ENCODE peak calls at places on chromosome 7, in eight cellular contexts. One of them, this sample, is unnamed.
A peak's percentile ranks its signal among the peaks of the same experiment; 100 is the strongest.

GRCh38 chr7:38796636-38797501 is 112.1 kb downstream of the VPS41 start:
- DNase-seq in A549: peak; percentile 58
- DNase-seq in right lobe of liver: no peak
- DNase-seq in stomach: peak; percentile 57
- DNase-seq in sigmoid colon: no peak
- DNase-seq in HepG2: peak; percentile 46
- DNase-seq in IMR-90: peak; percentile 67
- DNase-seq in breast epithelium: peak; percentile 27
- DNase-seq in this sample: peak; percentile 29

GRCh38 chr7:21763818-21764217 is 181.9 kb downstream of the CDCA7L start:
- DNase-seq in A549: no peak
- DNase-seq in right lobe of liver: no peak
- DNase-seq in stomach: no peak
- DNase-seq in sigmoid colon: no peak
- DNase-seq in HepG2: no peak
- DNase-seq in IMR-90: no peak
- DNase-seq in breast epithelium: no peak
- DNase-seq in this sample: no peak

GRCh38 chr7:92873776-92874175 is 37.4 kb upstream of the CDK6 start:
- DNase-seq in A549: no peak
- DNase-seq in right lobe of liver: no peak
- DNase-seq in stomach: no peak
- DNase-seq in sigmoid colon: no peak
- DNase-seq in HepG2: no peak
- DNase-seq in IMR-90: no peak
- DNase-seq in breast epithelium: no peak
- DNase-seq in this sample: no peak

GRCh38 chr7:78284945-78285344 is 486.4 kb downstream of the PHTF2 start:
- DNase-seq in A549: no peak
- DNase-seq in right lobe of liver: no peak
- DNase-seq in stomach: no peak
- DNase-seq in sigmoid colon: no peak
- DNase-seq in HepG2: no peak
- DNase-seq in IMR-90: no peak
- DNase-seq in breast epithelium: no peak
- DNase-seq in this sample: no peak

GRCh38 chr7:102019461-102019860 is 202.0 kb downstream of the CUX1 start:
- DNase-seq in A549: no peak
- DNase-seq in right lobe of liver: peak; percentile 24
- DNase-seq in stomach: no peak
- DNase-seq in sigmoid colon: no peak
- DNase-seq in HepG2: no peak
- DNase-seq in IMR-90: no peak
- DNase-seq in breast epithelium: no peak
- DNase-seq in this sample: no peak

GRCh38 chr7:7639847-7640220 is 718 bp upstream of the UMAD1 start:
- DNase-seq in A549: peak; percentile 29
- DNase-seq in right lobe of liver: no peak
- DNase-seq in stomach: no peak
- DNase-seq in sigmoid colon: no peak
- DNase-seq in HepG2: peak; percentile 11
- DNase-seq in IMR-90: peak; percentile 2
- DNase-seq in breast epithelium: no peak
- DNase-seq in this sample: no peak

GRCh38 chr7:83161851-83162401 is 758 bp downstream of the PCLO start:
- DNase-seq in A549: no peak
- DNase-seq in right lobe of liver: no peak
- DNase-seq in stomach: no peak
- DNase-seq in sigmoid colon: no peak
- DNase-seq in HepG2: no peak
- DNase-seq in IMR-90: no peak
- DNase-seq in breast epithelium: no peak
- DNase-seq in this sample: no peak

GRCh38 chr7:152869041-152869676 is 109.6 kb downstream of the ACTR3B start:
- DNase-seq in A549: no peak
- DNase-seq in right lobe of liver: no peak
- DNase-seq in stomach: no peak
- DNase-seq in sigmoid colon: no peak
- DNase-seq in HepG2: no peak
- DNase-seq in IMR-90: no peak
- DNase-seq in breast epithelium: no peak
- DNase-seq in this sample: no peak

GRCh38 chr7:134758981-134759380 is 20.5 kb upstream of the CALD1 start:
- DNase-seq in A549: no peak
- DNase-seq in right lobe of liver: no peak
- DNase-seq in stomach: no peak
- DNase-seq in sigmoid colon: no peak
- DNase-seq in HepG2: no peak
- DNase-seq in IMR-90: no peak
- DNase-seq in breast epithelium: no peak
- DNase-seq in this sample: no peak

GRCh38 chr7:34727464-34727995 is 69.5 kb downstream of the NPSR1 start:
- DNase-seq in A549: no peak
- DNase-seq in right lobe of liver: no peak
- DNase-seq in stomach: no peak
- DNase-seq in sigmoid colon: no peak
- DNase-seq in HepG2: no peak
- DNase-seq in IMR-90: no peak
- DNase-seq in breast epithelium: no peak
- DNase-seq in this sample: no peak

GRCh38 chr7:139159900-139160675 is 50.6 kb upstream of the ZC3HAV1 start:
- DNase-seq in A549: no peak
- DNase-seq in right lobe of liver: no peak
- DNase-seq in stomach: no peak
- DNase-seq in sigmoid colon: no peak
- DNase-seq in HepG2: no peak
- DNase-seq in IMR-90: peak; percentile 2
- DNase-seq in breast epithelium: no peak
- DNase-seq in this sample: no peak

GRCh38 chr7:24756989-24757798 is at the start of gene GSDME:
- DNase-seq in A549: peak; percentile 68
- DNase-seq in right lobe of liver: peak; percentile 85
- DNase-seq in stomach: peak; percentile 46
- DNase-seq in sigmoid colon: peak; percentile 80
- DNase-seq in HepG2: peak; percentile 58
- DNase-seq in IMR-90: peak; percentile 59
- DNase-seq in breast epithelium: no peak
- DNase-seq in this sample: peak; percentile 94

GRCh38 chr7:44373418-44373740 is 48.0 kb upstream of the CAMK2B start:
- DNase-seq in A549: no peak
- DNase-seq in right lobe of liver: no peak
- DNase-seq in stomach: no peak
- DNase-seq in sigmoid colon: no peak
- DNase-seq in HepG2: no peak
- DNase-seq in IMR-90: no peak
- DNase-seq in breast epithelium: no peak
- DNase-seq in this sample: no peak

GRCh38 chr7:4861673-4862072 is at the start of gene PAPOLB:
- DNase-seq in A549: no peak
- DNase-seq in right lobe of liver: no peak
- DNase-seq in stomach: no peak
- DNase-seq in sigmoid colon: no peak
- DNase-seq in HepG2: no peak
- DNase-seq in IMR-90: no peak
- DNase-seq in breast epithelium: no peak
- DNase-seq in this sample: peak; percentile 86

GRCh38 chr7:129240119-129240815 is 15.4 kb downstream of the AHCYL2 start:
- DNase-seq in A549: no peak
- DNase-seq in right lobe of liver: no peak
- DNase-seq in stomach: no peak
- DNase-seq in sigmoid colon: no peak
- DNase-seq in HepG2: no peak
- DNase-seq in IMR-90: no peak
- DNase-seq in breast epithelium: no peak
- DNase-seq in this sample: no peak

GRCh38 chr7:6234384-6234783 is 38.0 kb downstream of the CYTH3 start:
- DNase-seq in A549: no peak
- DNase-seq in right lobe of liver: no peak
- DNase-seq in stomach: no peak
- DNase-seq in sigmoid colon: no peak
- DNase-seq in HepG2: no peak
- DNase-seq in IMR-90: no peak
- DNase-seq in breast epithelium: no peak
- DNase-seq in this sample: no peak

GRCh38 chr7:105219771-105220160 is 169.0 kb downstream of the SRPK2 start:
- DNase-seq in A549: peak; percentile 48
- DNase-seq in right lobe of liver: no peak
- DNase-seq in stomach: no peak
- DNase-seq in sigmoid colon: no peak
- DNase-seq in HepG2: no peak
- DNase-seq in IMR-90: peak; percentile 85
- DNase-seq in breast epithelium: no peak
- DNase-seq in this sample: no peak

GRCh38 chr7:130965515-130965914 is 231.5 kb upstream of the KLF14 start:
- DNase-seq in A549: no peak
- DNase-seq in right lobe of liver: no peak
- DNase-seq in stomach: no peak
- DNase-seq in sigmoid colon: no peak
- DNase-seq in HepG2: no peak
- DNase-seq in IMR-90: no peak
- DNase-seq in breast epithelium: no peak
- DNase-seq in this sample: no peak

GRCh38 chr7:6023974-6024435 is 7.2 kb upstream of the ANKRD61 start:
- DNase-seq in A549: no peak
- DNase-seq in right lobe of liver: no peak
- DNase-seq in stomach: no peak
- DNase-seq in sigmoid colon: no peak
- DNase-seq in HepG2: no peak
- DNase-seq in IMR-90: no peak
- DNase-seq in breast epithelium: no peak
- DNase-seq in this sample: no peak

GRCh38 chr7:116977172-116977571 is 23.9 kb downstream of the ST7 start:
- DNase-seq in A549: no peak
- DNase-seq in right lobe of liver: no peak
- DNase-seq in stomach: no peak
- DNase-seq in sigmoid colon: no peak
- DNase-seq in HepG2: no peak
- DNase-seq in IMR-90: peak; percentile 66
- DNase-seq in breast epithelium: no peak
- DNase-seq in this sample: no peak

GRCh38 chr7:34869016-34869415 is 168.3 kb downstream of the DPY19L1 start:
- DNase-seq in A549: no peak
- DNase-seq in right lobe of liver: no peak
- DNase-seq in stomach: no peak
- DNase-seq in sigmoid colon: no peak
- DNase-seq in HepG2: no peak
- DNase-seq in IMR-90: no peak
- DNase-seq in breast epithelium: no peak
- DNase-seq in this sample: no peak

GRCh38 chr7:91527460-91527859 is 263.2 kb downstream of the FZD1 start:
- DNase-seq in A549: no peak
- DNase-seq in right lobe of liver: no peak
- DNase-seq in stomach: no peak
- DNase-seq in sigmoid colon: no peak
- DNase-seq in HepG2: no peak
- DNase-seq in IMR-90: no peak
- DNase-seq in breast epithelium: no peak
- DNase-seq in this sample: no peak

GRCh38 chr7:32592721-32593120 is 97.4 kb downstream of the AVL9 start:
- DNase-seq in A549: no peak
- DNase-seq in right lobe of liver: no peak
- DNase-seq in stomach: no peak
- DNase-seq in sigmoid colon: no peak
- DNase-seq in HepG2: no peak
- DNase-seq in IMR-90: no peak
- DNase-seq in breast epithelium: no peak
- DNase-seq in this sample: no peak
- TF ChIP-seq POLR2A in A549: no peak
- TF ChIP-seq POLR2A in right lobe of liver: no peak
- TF ChIP-seq POLR2A in stomach: no peak
- TF ChIP-seq POLR2A in sigmoid colon: no peak
- TF ChIP-seq POLR2A in HepG2: no peak
- TF ChIP-seq POLR2A in IMR-90: no peak
- TF ChIP-seq POLR2A in breast epithelium: no peak
- TF ChIP-seq POLR2A in this sample: no peak

DNA sequence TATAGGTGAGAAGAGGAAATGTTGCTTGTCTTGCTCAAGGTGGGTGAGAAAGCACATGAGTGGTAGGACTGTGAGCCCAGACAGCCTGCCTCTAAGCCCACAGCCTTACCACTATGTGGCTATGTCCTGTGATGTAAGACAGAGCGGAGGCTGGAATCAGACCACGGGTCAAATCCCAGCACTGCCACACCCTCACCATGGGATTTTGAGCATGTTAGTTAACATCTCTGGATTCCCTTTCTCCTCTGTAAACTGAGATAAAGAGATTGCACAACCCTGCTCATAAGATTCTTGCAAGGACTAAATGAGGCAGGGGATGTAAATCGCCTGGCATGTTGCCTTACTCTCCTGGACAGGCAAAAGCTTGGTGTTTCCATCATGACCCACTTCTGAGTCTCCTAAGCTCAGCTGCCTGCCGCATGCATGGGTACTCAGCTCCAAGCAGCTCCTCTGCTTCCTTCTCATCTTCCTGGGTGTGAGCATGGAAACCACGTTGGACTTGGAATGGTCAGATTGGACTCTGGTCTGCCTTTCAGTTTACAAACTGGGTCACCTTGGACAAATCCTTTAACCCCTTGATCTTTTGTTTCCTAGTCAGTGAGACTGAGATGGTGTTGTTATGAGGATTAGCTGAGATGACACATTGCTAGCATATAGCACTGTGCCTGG is 41.3 kb upstream of the MTURN start:
- DNase-seq in A549: no peak
- DNase-seq in right lobe of liver: no peak
- DNase-seq in stomach: no peak
- DNase-seq in sigmoid colon: peak; percentile 62
- DNase-seq in HepG2: no peak
- DNase-seq in IMR-90: peak; percentile 8
- DNase-seq in breast epithelium: no peak
- DNase-seq in this sample: no peak
- H3K4me1 ChIP-seq in A549: peaks cover 9% of the 10 kb centered on the region
- H3K4me1 ChIP-seq in right lobe of liver: no peaks in the 10 kb centered on the region
- H3K4me1 ChIP-seq in stomach: no peaks in the 10 kb centered on the region
- H3K4me1 ChIP-seq in sigmoid colon: no peaks in the 10 kb centered on the region
- H3K4me1 ChIP-seq in HepG2: peaks cover 10% of the 10 kb centered on the region
- H3K4me1 ChIP-seq in IMR-90: peaks cover 3% of the 10 kb centered on the region
- H3K4me1 ChIP-seq in breast epithelium: no peaks in the 10 kb centered on the region
- H3K4me1 ChIP-seq in this sample: no peaks in the 10 kb centered on the region

GRCh38 chr7:55964802-55965470 is 551 bp downstream of the NIPSNAP2 start:
- DNase-seq in A549: peak; percentile 69
- DNase-seq in right lobe of liver: peak; percentile 95
- DNase-seq in stomach: peak; percentile 80
- DNase-seq in sigmoid colon: peak; percentile 84
- DNase-seq in HepG2: peak; percentile 72
- DNase-seq in IMR-90: peak; percentile 19
- DNase-seq in breast epithelium: peak; percentile 44
- DNase-seq in this sample: peak; percentile 89
- TF ChIP-seq POLR2A in A549: no peak
- TF ChIP-seq POLR2A in right lobe of liver: peak; percentile 85
- TF ChIP-seq POLR2A in stomach: no peak
- TF ChIP-seq POLR2A in sigmoid colon: no peak
- TF ChIP-seq POLR2A in HepG2: peak; percentile 80
- TF ChIP-seq POLR2A in IMR-90: peak; percentile 9
- TF ChIP-seq POLR2A in breast epithelium: no peak
- TF ChIP-seq POLR2A in this sample: peak; percentile 63

DNA sequence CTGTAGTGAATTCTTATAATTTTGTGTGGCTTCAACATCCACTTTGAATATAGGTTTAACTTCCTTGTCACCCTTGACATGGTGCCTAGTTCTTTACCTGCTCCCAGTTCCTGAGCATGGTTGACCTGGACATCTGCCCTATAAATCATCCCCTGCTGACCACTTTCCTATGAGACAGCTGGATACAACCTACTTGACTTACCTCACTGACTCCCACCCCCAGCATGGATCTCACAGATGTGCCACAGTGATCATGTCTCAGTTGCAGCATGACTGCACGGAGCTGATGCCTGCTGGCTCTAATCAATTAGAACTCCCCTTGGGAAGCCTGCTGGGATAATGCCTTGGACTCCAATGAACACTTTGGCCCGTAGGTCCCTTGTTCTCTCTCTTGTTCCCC is 271.1 kb upstream of the IGFBP3 start:
- DNase-seq in A549: no peak
- DNase-seq in right lobe of liver: no peak
- DNase-seq in stomach: no peak
- DNase-seq in sigmoid colon: no peak
- DNase-seq in HepG2: no peak
- DNase-seq in IMR-90: peak; percentile 20
- DNase-seq in breast epithelium: no peak
- DNase-seq in this sample: no peak
- H3K4me1 ChIP-seq in A549: no peaks in the 10 kb centered on the region
- H3K4me1 ChIP-seq in right lobe of liver: no peaks in the 10 kb centered on the region
- H3K4me1 ChIP-seq in stomach: no peaks in the 10 kb centered on the region
- H3K4me1 ChIP-seq in sigmoid colon: no peaks in the 10 kb centered on the region
- H3K4me1 ChIP-seq in HepG2: no peaks in the 10 kb centered on the region
- H3K4me1 ChIP-seq in IMR-90: peaks cover 23% of the 10 kb centered on the region
- H3K4me1 ChIP-seq in breast epithelium: no peaks in the 10 kb centered on the region
- H3K4me1 ChIP-seq in this sample: no peaks in the 10 kb centered on the region